ENCODE peak calls at places on chromosomes 3 and 15, in nine cellular contexts. One of them, this sample, is unnamed.

GRCh38 chr3:127679534-127680145 is 6.9 kb downstream of the ABTB1 start:
- DNase-seq in Calu3: no peak
- DNase-seq in mesothelial cell of epicardium: peak
- DNase-seq in H9: peak
- DNase-seq in progenitor cell of endocrine pancreas: no peak
- DNase-seq in neural progenitor cell: peak
- DNase-seq in psoas muscle: peak
- DNase-seq in fibroblast of the aortic adventitia: no peak
- DNase-seq in fibroblast of lung: no peak
- DNase-seq in this sample: no peak

GRCh38 chr3:143081844-143082778 is 37.5 kb upstream of the CHST2 start:
- DNase-seq in progenitor cell of endocrine pancreas: no peak
- DNase-seq in H9: no peak
- DNase-seq in neural progenitor cell: no peak
- DNase-seq in mesothelial cell of epicardium: no peak
- DNase-seq in fibroblast of the aortic adventitia: no peak
- DNase-seq in psoas muscle: no peak
- DNase-seq in Calu3: no peak
- DNase-seq in fibroblast of lung: no peak
- DNase-seq in this sample: no peak

GRCh38 chr3:126578702-126579101 is 20.0 kb upstream of the C3orf22 start:
- DNase-seq in mesothelial cell of epicardium: no peak
- DNase-seq in Calu3: no peak
- DNase-seq in psoas muscle: no peak
- DNase-seq in progenitor cell of endocrine pancreas: no peak
- DNase-seq in fibroblast of the aortic adventitia: no peak
- DNase-seq in H9: no peak
- DNase-seq in fibroblast of lung: no peak
- DNase-seq in neural progenitor cell: no peak
- DNase-seq in this sample: no peak

GRCh38 chr3:113218679-113219040 is 7.3 kb downstream of the BOC start:
- DNase-seq in H9: no peak
- DNase-seq in psoas muscle: no peak
- DNase-seq in fibroblast of lung: no peak
- DNase-seq in neural progenitor cell: no peak
- DNase-seq in Calu3: no peak
- DNase-seq in fibroblast of the aortic adventitia: no peak
- DNase-seq in progenitor cell of endocrine pancreas: no peak
- DNase-seq in mesothelial cell of epicardium: no peak
- DNase-seq in this sample: no peak

GRCh38 chr3:15023719-15024118 is 41.4 kb downstream of the MRPS25 start:
- DNase-seq in Calu3: no peak
- DNase-seq in neural progenitor cell: no peak
- DNase-seq in mesothelial cell of epicardium: no peak
- DNase-seq in progenitor cell of endocrine pancreas: no peak
- DNase-seq in fibroblast of the aortic adventitia: no peak
- DNase-seq in H9: no peak
- DNase-seq in fibroblast of lung: no peak
- DNase-seq in psoas muscle: no peak
- DNase-seq in this sample: no peak

GRCh38 chr3:11908981-11909698 is 62.5 kb upstream of the TAMM41 start:
- DNase-seq in psoas muscle: no peak
- DNase-seq in neural progenitor cell: no peak
- DNase-seq in Calu3: no peak
- DNase-seq in mesothelial cell of epicardium: peak
- DNase-seq in progenitor cell of endocrine pancreas: no peak
- DNase-seq in H9: no peak
- DNase-seq in fibroblast of lung: no peak
- DNase-seq in fibroblast of the aortic adventitia: no peak
- DNase-seq in this sample: no peak

GRCh38 chr3:194184265-194184751 is 48.4 kb downstream of the HES1 start:
- DNase-seq in Calu3: no peak
- DNase-seq in psoas muscle: no peak
- DNase-seq in progenitor cell of endocrine pancreas: no peak
- DNase-seq in neural progenitor cell: peak
- DNase-seq in mesothelial cell of epicardium: no peak
- DNase-seq in H9: no peak
- DNase-seq in fibroblast of the aortic adventitia: no peak
- DNase-seq in fibroblast of lung: no peak
- DNase-seq in this sample: no peak

GRCh38 chr3:195909645-195910498 is 1.5 kb upstream of the TNK2 start:
- DNase-seq in progenitor cell of endocrine pancreas: peak
- DNase-seq in mesothelial cell of epicardium: peak
- DNase-seq in fibroblast of the aortic adventitia: peak
- DNase-seq in fibroblast of lung: peak
- DNase-seq in neural progenitor cell: peak
- DNase-seq in H9: peak
- DNase-seq in Calu3: peak
- DNase-seq in psoas muscle: peak
- DNase-seq in this sample: peak

GRCh38 chr3:49901351-49902339 is 2.0 kb downstream of the MST1R start:
- DNase-seq in H9: no peak
- DNase-seq in psoas muscle: no peak
- DNase-seq in Calu3: no peak
- DNase-seq in progenitor cell of endocrine pancreas: no peak
- DNase-seq in fibroblast of the aortic adventitia: peak
- DNase-seq in fibroblast of lung: peak
- DNase-seq in neural progenitor cell: no peak
- DNase-seq in mesothelial cell of epicardium: no peak
- DNase-seq in this sample: peak

GRCh38 chr3:66350601-66351000 is 129.8 kb downstream of the SLC25A26 start:
- DNase-seq in mesothelial cell of epicardium: no peak
- DNase-seq in psoas muscle: no peak
- DNase-seq in Calu3: no peak
- DNase-seq in neural progenitor cell: no peak
- DNase-seq in fibroblast of lung: no peak
- DNase-seq in progenitor cell of endocrine pancreas: no peak
- DNase-seq in H9: no peak
- DNase-seq in fibroblast of the aortic adventitia: peak
- DNase-seq in this sample: no peak

GRCh38 chr15:68025860-68026424 is 28.2 kb upstream of the PIAS1 start:
- DNase-seq in psoas muscle: no peak
- DNase-seq in progenitor cell of endocrine pancreas: no peak
- DNase-seq in neural progenitor cell: no peak
- DNase-seq in H9: no peak
- DNase-seq in fibroblast of the aortic adventitia: peak
- DNase-seq in mesothelial cell of epicardium: no peak
- DNase-seq in fibroblast of lung: no peak
- DNase-seq in Calu3: no peak
- DNase-seq in this sample: no peak

GRCh38 chr15:65732698-65733097 is 59.4 kb downstream of the DENND4A start:
- DNase-seq in fibroblast of lung: peak
- DNase-seq in neural progenitor cell: no peak
- DNase-seq in fibroblast of the aortic adventitia: no peak
- DNase-seq in Calu3: no peak
- DNase-seq in psoas muscle: no peak
- DNase-seq in mesothelial cell of epicardium: no peak
- DNase-seq in H9: no peak
- DNase-seq in progenitor cell of endocrine pancreas: no peak
- DNase-seq in this sample: peak

DNA sequence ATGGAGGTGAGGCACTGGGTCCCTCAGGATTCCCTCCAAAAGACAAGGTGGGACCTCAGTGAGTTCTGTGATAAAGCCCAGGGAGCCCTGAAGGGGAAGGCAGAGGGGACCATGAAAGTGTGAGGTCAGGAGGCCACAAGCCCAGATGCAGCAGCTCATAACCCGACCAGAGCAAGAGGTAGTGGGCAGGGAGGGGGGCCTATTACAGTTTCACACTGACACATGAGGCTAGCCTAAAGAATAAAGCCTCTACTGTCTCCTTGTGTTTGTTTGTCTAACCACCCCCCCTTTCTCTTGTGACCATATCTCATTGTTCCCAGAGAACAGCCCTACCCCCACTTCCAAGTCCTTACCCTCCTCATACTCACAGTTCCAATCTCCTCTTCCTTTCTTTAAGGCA is 8.7 kb downstream of the ADCY5 start:
- DNase-seq in neural progenitor cell: no peak
- DNase-seq in progenitor cell of endocrine pancreas: no peak
- DNase-seq in mesothelial cell of epicardium: no peak
- DNase-seq in Calu3: no peak
- DNase-seq in psoas muscle: no peak
- DNase-seq in fibroblast of the aortic adventitia: no peak
- DNase-seq in fibroblast of lung: no peak
- DNase-seq in H9: no peak
- DNase-seq in this sample: no peak
- TF ChIP-seq CTCF in neural progenitor cell: no peak
- TF ChIP-seq CTCF in progenitor cell of endocrine pancreas: no peak
- TF ChIP-seq CTCF in mesothelial cell of epicardium: no peak
- TF ChIP-seq CTCF in Calu3: no peak
- TF ChIP-seq CTCF in psoas muscle: no peak
- TF ChIP-seq CTCF in fibroblast of the aortic adventitia: no peak
- TF ChIP-seq CTCF in fibroblast of lung: no peak
- TF ChIP-seq CTCF in H9: no peak
- TF ChIP-seq CTCF in this sample: no peak

GRCh38 chr3:58132850-58133249 is 77.9 kb downstream of the DNASE1L3 start:
- DNase-seq in psoas muscle: no peak
- DNase-seq in H9: no peak
- DNase-seq in neural progenitor cell: no peak
- DNase-seq in Calu3: no peak
- DNase-seq in progenitor cell of endocrine pancreas: no peak
- DNase-seq in mesothelial cell of epicardium: no peak
- DNase-seq in fibroblast of lung: no peak
- DNase-seq in fibroblast of the aortic adventitia: no peak
- DNase-seq in this sample: no peak

GRCh38 chr3:58134468-58134867 is 76.3 kb downstream of the DNASE1L3 start:
- DNase-seq in fibroblast of lung: no peak
- DNase-seq in fibroblast of the aortic adventitia: no peak
- DNase-seq in H9: no peak
- DNase-seq in psoas muscle: no peak
- DNase-seq in mesothelial cell of epicardium: no peak
- DNase-seq in progenitor cell of endocrine pancreas: no peak
- DNase-seq in Calu3: no peak
- DNase-seq in neural progenitor cell: no peak
- DNase-seq in this sample: no peak

GRCh38 chr3:58137306-58137705 is 73.5 kb downstream of the DNASE1L3 start:
- DNase-seq in Calu3: no peak
- DNase-seq in psoas muscle: no peak
- DNase-seq in fibroblast of the aortic adventitia: no peak
- DNase-seq in neural progenitor cell: no peak
- DNase-seq in progenitor cell of endocrine pancreas: no peak
- DNase-seq in fibroblast of lung: no peak
- DNase-seq in H9: no peak
- DNase-seq in mesothelial cell of epicardium: no peak
- DNase-seq in this sample: no peak

GRCh38 chr3:58131101-58131500 is 79.7 kb downstream of the DNASE1L3 start:
- DNase-seq in neural progenitor cell: no peak
- DNase-seq in progenitor cell of endocrine pancreas: no peak
- DNase-seq in Calu3: no peak
- DNase-seq in mesothelial cell of epicardium: no peak
- DNase-seq in fibroblast of lung: no peak
- DNase-seq in psoas muscle: no peak
- DNase-seq in H9: no peak
- DNase-seq in fibroblast of the aortic adventitia: no peak
- DNase-seq in this sample: no peak

GRCh38 chr3:58135712-58136543 is 74.8 kb downstream of the DNASE1L3 start:
- DNase-seq in psoas muscle: no peak
- DNase-seq in mesothelial cell of epicardium: no peak
- DNase-seq in fibroblast of the aortic adventitia: peak
- DNase-seq in neural progenitor cell: no peak
- DNase-seq in H9: no peak
- DNase-seq in progenitor cell of endocrine pancreas: no peak
- DNase-seq in fibroblast of lung: peak
- DNase-seq in Calu3: no peak
- DNase-seq in this sample: no peak
- TF ChIP-seq CTCF in psoas muscle: no peak
- TF ChIP-seq CTCF in mesothelial cell of epicardium: peak
- TF ChIP-seq CTCF in fibroblast of the aortic adventitia: peak
- TF ChIP-seq CTCF in neural progenitor cell: peak
- TF ChIP-seq CTCF in H9: peak
- TF ChIP-seq CTCF in progenitor cell of endocrine pancreas: peak
- TF ChIP-seq CTCF in fibroblast of lung: no peak
- TF ChIP-seq CTCF in Calu3: no peak
- TF ChIP-seq CTCF in this sample: peak

GRCh38 chr3:149368201-149368849 is 9.1 kb downstream of the TM4SF1 start:
- DNase-seq in fibroblast of the aortic adventitia: no peak
- DNase-seq in fibroblast of lung: peak
- DNase-seq in Calu3: peak
- DNase-seq in neural progenitor cell: no peak
- DNase-seq in H9: no peak
- DNase-seq in mesothelial cell of epicardium: no peak
- DNase-seq in progenitor cell of endocrine pancreas: no peak
- DNase-seq in psoas muscle: no peak
- DNase-seq in this sample: no peak
- TF ChIP-seq CTCF in fibroblast of the aortic adventitia: no peak
- TF ChIP-seq CTCF in fibroblast of lung: no peak
- TF ChIP-seq CTCF in Calu3: no peak
- TF ChIP-seq CTCF in neural progenitor cell: no peak
- TF ChIP-seq CTCF in H9: no peak
- TF ChIP-seq CTCF in mesothelial cell of epicardium: no peak
- TF ChIP-seq CTCF in progenitor cell of endocrine pancreas: no peak
- TF ChIP-seq CTCF in psoas muscle: no peak
- TF ChIP-seq CTCF in this sample: no peak

DNA sequence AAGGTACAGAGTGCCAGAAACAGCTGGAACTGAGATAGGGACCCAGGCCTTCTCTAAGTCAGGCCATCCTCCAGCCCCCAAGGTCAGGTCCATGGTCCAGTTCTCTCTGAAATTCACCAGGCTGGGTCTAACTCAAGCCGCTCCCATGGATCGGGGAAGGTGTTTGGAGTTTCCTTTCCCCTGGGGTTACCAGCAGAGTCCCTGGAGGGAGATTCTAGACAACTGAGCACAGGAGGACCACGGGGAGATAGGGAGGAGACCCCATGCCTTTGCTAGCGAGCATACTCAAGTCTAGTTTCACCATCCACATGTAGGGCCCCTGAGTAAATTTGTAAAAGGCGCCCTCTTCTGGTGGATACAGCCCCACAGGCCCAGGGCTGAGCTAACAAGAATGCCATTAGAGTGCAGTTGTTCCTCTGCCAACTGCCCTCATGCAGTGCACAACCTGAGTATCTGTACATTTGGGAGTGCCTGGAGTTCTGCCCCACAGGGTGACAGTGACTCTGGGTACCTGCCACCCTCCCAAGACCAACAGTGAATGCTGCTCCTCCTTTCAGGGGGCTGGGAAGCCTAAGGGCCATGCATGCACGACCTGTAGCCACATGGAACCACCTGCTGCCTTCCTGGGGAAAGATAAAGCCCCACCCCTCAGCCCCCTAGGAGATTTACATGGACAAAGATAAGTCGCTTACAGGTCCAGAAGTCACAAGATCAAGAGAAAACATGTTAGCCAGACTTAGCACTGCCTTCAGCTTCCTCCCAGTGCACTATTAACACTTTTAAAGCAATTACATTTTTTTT is 89.0 kb downstream of the IQSEC1 start:
- DNase-seq in neural progenitor cell: peak
- DNase-seq in H9: peak
- DNase-seq in Calu3: peak
- DNase-seq in progenitor cell of endocrine pancreas: no peak
- DNase-seq in mesothelial cell of epicardium: peak
- DNase-seq in fibroblast of lung: peak
- DNase-seq in psoas muscle: peak
- DNase-seq in fibroblast of the aortic adventitia: peak
- DNase-seq in this sample: peak
- TF ChIP-seq CTCF in neural progenitor cell: peak
- TF ChIP-seq CTCF in H9: peak
- TF ChIP-seq CTCF in Calu3: peak
- TF ChIP-seq CTCF in progenitor cell of endocrine pancreas: peak
- TF ChIP-seq CTCF in mesothelial cell of epicardium: peak
- TF ChIP-seq CTCF in fibroblast of lung: peak
- TF ChIP-seq CTCF in psoas muscle: peak
- TF ChIP-seq CTCF in fibroblast of the aortic adventitia: peak
- TF ChIP-seq CTCF in this sample: peak